ENCODE peak calls at places on chromosomes 7 and 10, in four cellular contexts. F, J, L and A are unnamed samples.

GRCh38 chr10:71838264-71839211 is 12.5 kb downstream of the PSAP start:
- DNase-seq in F (no peak), J (no peak), L (no peak), A (no peak)

GRCh38 chr7:98985945-98986344 is 107.6 kb downstream of the TRRAP start:
- DNase-seq in F (no peak), J (no peak), L (no peak), A (no peak)

GRCh38 chr10:24350111-24350921 is 141.4 kb downstream of the KIAA1217 start:
- DNase-seq in F (no peak), J (no peak), L (no peak), A (no peak)

GRCh38 chr7:135232720-135233119 is 918 bp upstream of the STRA8 start:
- DNase-seq in F (peak; percentile 35), J (no peak), L (peak; percentile 26), A (no peak)

GRCh38 chr10:15630353-15630752 is 89.4 kb downstream of the ITGA8 start:
- DNase-seq in F (no peak), J (no peak), L (no peak), A (no peak)

GRCh38 chr7:36840930-36841329 is 116.6 kb upstream of the AOAH start:
- DNase-seq in F (no peak), J (no peak), L (no peak), A (no peak)

GRCh38 chr7:42161723-42162122 is 75.3 kb downstream of the GLI3 start:
- DNase-seq in F (no peak), J (no peak), L (no peak), A (no peak)

GRCh38 chr10:97888641-97889262 is 39.1 kb downstream of the GOLGA7B start:
- DNase-seq in F (no peak), J (no peak), L (peak; percentile 76), A (no peak)

GRCh38 chr7:728602-729001 is 1.5 kb upstream of the PRKAR1B start:
- DNase-seq in F (no peak), J (no peak), L (no peak), A (no peak)

GRCh38 chr10:77869626-77870420 is 56.7 kb downstream of the DLG5 start:
- DNase-seq in F (no peak), J (no peak), L (no peak), A (no peak)

GRCh38 chr10:4353059-4353655 is 472.9 kb upstream of the AKR1E2 start:
- DNase-seq in F (no peak), J (no peak), L (no peak), A (no peak)

GRCh38 chr10:4199196-4199595 is 414.2 kb upstream of the KLF6 start:
- DNase-seq in F (no peak), J (no peak), L (no peak), A (no peak)

GRCh38 chr7:43637114-43637806 is 54.4 kb downstream of the STK17A start:
- DNase-seq in F (no peak), J (no peak), L (no peak), A (no peak)

GRCh38 chr10:85602306-85602705 is 764.3 kb downstream of the GRID1 start:
- DNase-seq in F (peak; percentile 39), J (no peak), L (no peak), A (no peak)

GRCh38 chr7:25726682-25727357 is 425.2 kb upstream of the NFE2L3 start:
- DNase-seq in F (no peak), J (no peak), L (no peak), A (no peak)

GRCh38 chr7:106561657-106562411 is 99.1 kb downstream of the CCDC71L start:
- DNase-seq in F (no peak), J (no peak), L (no peak), A (no peak)

GRCh38 chr7:104972510-104972909 is 41.5 kb upstream of the KMT2E start:
- DNase-seq in F (no peak), J (no peak), L (no peak), A (no peak)

GRCh38 chr7:120033114-120033513 is 239.9 kb upstream of the KCND2 start:
- DNase-seq in F (no peak), J (no peak), L (no peak), A (no peak)

GRCh38 chr10:60511823-60512222 is 122.1 kb upstream of the ANK3 start:
- DNase-seq in F (no peak), J (no peak), L (no peak), A (no peak)

GRCh38 chr10:103241262-103242011 is 4.2 kb upstream of the RPEL1 start:
- DNase-seq in F (no peak), J (no peak), L (peak; percentile 81), A (no peak)

GRCh38 chr7:143360788-143361551 is 1.5 kb downstream of the FAM131B start:
- DNase-seq in F (no peak), J (no peak), L (no peak), A (no peak)

GRCh38 chr7:142454862-142455261 is 197.0 kb upstream of the PRSS58 start:
- DNase-seq in F (no peak), J (no peak), L (no peak), A (no peak)

GRCh38 chr10:33817647-33818046 is 483.2 kb upstream of the NRP1 start:
- DNase-seq in F (no peak), J (no peak), L (no peak), A (no peak)

GRCh38 chr7:137591444-137591843 is 247.9 kb upstream of the PTN start:
- DNase-seq in F (no peak), J (no peak), L (no peak), A (no peak)

GRCh38 chr10:69750011-69750373 is 51.7 kb upstream of the COL13A1 start:
- DNase-seq in F (no peak), J (no peak), L (no peak), A (no peak)

GRCh38 chr10:116737582-116738358 is 4.6 kb downstream of the HSPA12A start:
- DNase-seq in F (no peak), J (no peak), L (no peak), A (no peak)

GRCh38 chr7:101555921-101556275 is 73.2 kb downstream of the MYL10 start:
- DNase-seq in F (no peak), J (no peak), L (no peak), A (no peak)

GRCh38 chr10:91711885-91712284 is 79.0 kb upstream of the PPP1R3C start:
- DNase-seq in F (no peak), J (no peak), L (no peak), A (no peak)

GRCh38 chr7:155073922-155074321 is 3.8 kb downstream of the HTR5A start:
- DNase-seq in F (no peak), J (no peak), L (no peak), A (no peak)

GRCh38 chr10:60953420-60953819 is 9.4 kb upstream of the RHOBTB1 start:
- DNase-seq in F (no peak), J (no peak), L (no peak), A (no peak)

GRCh38 chr7:157670490-157671357 is 333.9 kb downstream of the DNAJB6 start:
- DNase-seq in F (no peak), J (no peak), L (no peak), A (no peak)

GRCh38 chr7:133201470-133201869 is 51.4 kb upstream of the EXOC4 start:
- DNase-seq in F (no peak), J (no peak), L (no peak), A (no peak)

GRCh38 chr7:18459846-18460245 is 35.7 kb upstream of the HDAC9 start:
- DNase-seq in F (no peak), J (no peak), L (no peak), A (no peak)

GRCh38 chr10:45374451-45375052 is 536 bp downstream of the ALOX5 start:
- DNase-seq in F (no peak), J (no peak), L (no peak), A (no peak)

GRCh38 chr10:124671486-124672075 is 72.6 kb downstream of the FAM53B start:
- DNase-seq in F (no peak), J (peak; percentile 59), L (no peak), A (no peak)

GRCh38 chr10:101525848-101526247 is 62.2 kb downstream of the POLL start:
- DNase-seq in F (no peak), J (no peak), L (no peak), A (no peak)

GRCh38 chr10:24360286-24361127 is 151.6 kb downstream of the KIAA1217 start:
- DNase-seq in F (no peak), J (peak; percentile 72), L (peak; percentile 40), A (peak; percentile 57)

DNA sequence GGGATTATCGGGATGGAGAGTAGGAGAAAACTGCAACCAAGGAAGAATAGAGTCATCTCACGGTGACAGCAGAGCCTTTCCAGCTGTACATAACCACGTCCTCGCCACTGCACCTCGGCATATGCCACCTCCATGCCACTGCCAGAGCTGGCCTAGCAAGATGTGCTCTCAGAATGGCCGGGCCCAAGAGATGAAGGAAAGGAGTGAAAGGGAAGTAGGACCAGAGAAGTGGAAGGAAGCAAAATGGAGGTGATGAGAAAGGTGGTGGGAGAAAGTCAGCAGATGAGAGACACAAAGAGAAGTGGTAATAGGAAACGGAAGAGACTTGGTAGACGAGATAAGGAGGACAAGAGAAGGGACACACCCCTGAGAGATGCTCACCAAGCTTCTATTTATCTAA is 8.0 kb upstream of the CALU start:
- DNase-seq in F (no peak), J (no peak), L (no peak), A (no peak)
- H3K4me1 ChIP-seq in F (no peaks in the 10 kb centered on the region), J (no peaks in the 10 kb centered on the region), L (no peaks in the 10 kb centered on the region), A (no peaks in the 10 kb centered on the region)

DNA sequence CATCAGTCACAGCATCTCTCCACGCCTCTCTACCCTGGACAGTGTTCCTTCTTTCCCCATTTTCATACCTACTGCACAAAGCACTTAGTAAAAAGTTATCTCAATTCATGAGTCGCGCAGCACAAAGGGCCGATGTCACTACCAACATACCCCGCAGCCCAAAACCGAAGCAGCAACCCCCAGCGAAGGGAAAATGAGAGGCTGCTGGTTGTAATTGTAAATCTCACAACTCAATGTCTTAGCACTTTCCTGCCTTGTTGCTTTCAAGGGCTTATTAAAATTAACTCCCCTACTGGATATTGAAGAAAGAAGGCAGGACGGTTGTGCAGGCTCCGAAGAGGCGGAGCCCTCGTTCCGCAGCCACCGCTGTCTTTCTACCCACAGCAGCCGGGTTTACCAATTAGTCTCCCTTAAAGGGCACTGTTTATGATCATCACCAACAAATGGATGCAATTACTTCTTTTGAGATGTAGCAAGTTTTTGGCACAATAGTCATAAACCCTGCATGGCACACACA is 6.5 kb downstream of the DIP2C start:
- DNase-seq in F (no peak), J (no peak), L (no peak), A (no peak)
- H3K4me3 ChIP-seq in F (no peak overlapping the region), J (no peak overlapping the region), L (no peak overlapping the region), A (no peak overlapping the region)

GRCh38 chr10:48653347-48653746 is 31.3 kb upstream of the WDFY4 start:
- DNase-seq in F (no peak), J (no peak), L (no peak), A (no peak)
- H3K36me3 ChIP-seq in F (no peaks in the 10 kb centered on the region), J (no peaks in the 10 kb centered on the region), L (no peaks in the 10 kb centered on the region), A (no peaks in the 10 kb centered on the region)

DNA sequence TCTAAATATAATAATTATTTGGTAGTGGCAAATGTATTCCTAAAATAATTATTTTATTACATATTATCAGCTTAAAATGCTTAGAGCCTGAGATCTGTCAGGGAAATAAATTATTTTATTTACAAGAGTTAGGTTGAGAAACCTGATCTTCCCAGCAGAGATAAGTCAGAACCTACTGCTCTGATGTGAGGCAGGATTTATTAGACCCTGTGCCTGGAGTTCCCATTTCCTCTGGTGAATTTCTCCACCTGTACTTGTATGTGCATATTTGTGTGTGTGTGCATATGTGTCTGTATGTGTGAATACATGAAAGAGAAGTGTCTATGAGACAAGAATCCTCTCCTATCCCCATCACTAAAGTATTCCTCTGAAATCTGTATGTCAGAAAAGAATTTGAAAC is 191.1 kb downstream of the XPNPEP1 start:
- DNase-seq in F (no peak), J (no peak), L (no peak), A (no peak)
- H3K4me1 ChIP-seq in F (no peaks in the 10 kb centered on the region), J (no peaks in the 10 kb centered on the region), L (no peaks in the 10 kb centered on the region), A (no peaks in the 10 kb centered on the region)